ENCODE peak calls at places on chromosome 13, in nine cellular contexts. One of them, this sample, is unnamed.

GRCh38 chr13:51324714-51325440 is 14.6 kb upstream of the SERPINE3 start:
- DNase-seq in stomach: no peak
- DNase-seq in vagina: no peak
- DNase-seq in HepG2: no peak
- DNase-seq in GM12878: no peak
- DNase-seq in breast epithelium: no peak
- DNase-seq in H1: no peak
- DNase-seq in K562: no peak
- DNase-seq in sigmoid colon: no peak
- DNase-seq in this sample: no peak

GRCh38 chr13:103883152-103883551 is 816.9 kb upstream of the SLC10A2 start:
- DNase-seq in stomach: peak
- DNase-seq in vagina: no peak
- DNase-seq in HepG2: peak
- DNase-seq in GM12878: no peak
- DNase-seq in breast epithelium: peak
- DNase-seq in H1: peak
- DNase-seq in K562: no peak
- DNase-seq in sigmoid colon: peak
- DNase-seq in this sample: no peak

GRCh38 chr13:22980936-22981335 is 199.8 kb upstream of the SGCG start:
- DNase-seq in stomach: no peak
- DNase-seq in vagina: no peak
- DNase-seq in HepG2: no peak
- DNase-seq in GM12878: no peak
- DNase-seq in breast epithelium: no peak
- DNase-seq in H1: no peak
- DNase-seq in K562: no peak
- DNase-seq in sigmoid colon: no peak
- DNase-seq in this sample: no peak

GRCh38 chr13:102333320-102334181 is 68.3 kb downstream of the FGF14 start:
- DNase-seq in stomach: no peak
- DNase-seq in vagina: no peak
- DNase-seq in HepG2: no peak
- DNase-seq in GM12878: no peak
- DNase-seq in breast epithelium: no peak
- DNase-seq in H1: no peak
- DNase-seq in K562: no peak
- DNase-seq in sigmoid colon: no peak
- DNase-seq in this sample: no peak

GRCh38 chr13:33363328-33363727 is 77.8 kb upstream of the STARD13 start:
- DNase-seq in stomach: no peak
- DNase-seq in vagina: no peak
- DNase-seq in HepG2: no peak
- DNase-seq in GM12878: peak
- DNase-seq in breast epithelium: no peak
- DNase-seq in H1: no peak
- DNase-seq in K562: no peak
- DNase-seq in sigmoid colon: no peak
- DNase-seq in this sample: no peak

GRCh38 chr13:57874530-57874929 is 243.0 kb downstream of the PCDH17 start:
- DNase-seq in stomach: no peak
- DNase-seq in vagina: no peak
- DNase-seq in HepG2: no peak
- DNase-seq in GM12878: no peak
- DNase-seq in breast epithelium: no peak
- DNase-seq in H1: no peak
- DNase-seq in K562: no peak
- DNase-seq in sigmoid colon: no peak
- DNase-seq in this sample: no peak

GRCh38 chr13:113855012-113855921 is 8.6 kb downstream of the GAS6 start:
- DNase-seq in stomach: peak
- DNase-seq in vagina: peak
- DNase-seq in HepG2: no peak
- DNase-seq in GM12878: no peak
- DNase-seq in breast epithelium: peak
- DNase-seq in H1: no peak
- DNase-seq in K562: no peak
- DNase-seq in sigmoid colon: no peak
- DNase-seq in this sample: no peak

GRCh38 chr13:71240906-71241305 is 626.1 kb downstream of the DACH1 start:
- DNase-seq in stomach: no peak
- DNase-seq in vagina: no peak
- DNase-seq in HepG2: no peak
- DNase-seq in GM12878: no peak
- DNase-seq in breast epithelium: no peak
- DNase-seq in H1: no peak
- DNase-seq in K562: no peak
- DNase-seq in sigmoid colon: no peak
- DNase-seq in this sample: no peak

GRCh38 chr13:23921451-23921888 is 24.2 kb upstream of the C1QTNF9B start:
- DNase-seq in stomach: no peak
- DNase-seq in vagina: no peak
- DNase-seq in HepG2: peak
- DNase-seq in GM12878: no peak
- DNase-seq in breast epithelium: no peak
- DNase-seq in H1: peak
- DNase-seq in K562: peak
- DNase-seq in sigmoid colon: no peak
- DNase-seq in this sample: no peak

GRCh38 chr13:39913928-39914327 is 258.5 kb downstream of the COG6 start:
- DNase-seq in stomach: no peak
- DNase-seq in vagina: no peak
- DNase-seq in HepG2: no peak
- DNase-seq in GM12878: no peak
- DNase-seq in breast epithelium: peak
- DNase-seq in H1: no peak
- DNase-seq in K562: no peak
- DNase-seq in sigmoid colon: peak
- DNase-seq in this sample: no peak

GRCh38 chr13:33524086-33524485 is 238.5 kb upstream of the STARD13 start:
- DNase-seq in stomach: no peak
- DNase-seq in vagina: no peak
- DNase-seq in HepG2: no peak
- DNase-seq in GM12878: no peak
- DNase-seq in breast epithelium: no peak
- DNase-seq in H1: no peak
- DNase-seq in K562: no peak
- DNase-seq in sigmoid colon: no peak
- DNase-seq in this sample: no peak

GRCh38 chr13:33345842-33346241 is 60.3 kb upstream of the STARD13 start:
- DNase-seq in stomach: no peak
- DNase-seq in vagina: no peak
- DNase-seq in HepG2: no peak
- DNase-seq in GM12878: no peak
- DNase-seq in breast epithelium: no peak
- DNase-seq in H1: no peak
- DNase-seq in K562: no peak
- DNase-seq in sigmoid colon: no peak
- DNase-seq in this sample: no peak

GRCh38 chr13:80050252-80050651 is 290.7 kb downstream of the SPRY2 start:
- DNase-seq in stomach: no peak
- DNase-seq in vagina: no peak
- DNase-seq in HepG2: no peak
- DNase-seq in GM12878: no peak
- DNase-seq in breast epithelium: no peak
- DNase-seq in H1: no peak
- DNase-seq in K562: no peak
- DNase-seq in sigmoid colon: no peak
- DNase-seq in this sample: no peak

GRCh38 chr13:95643814-95644598 is 500 bp downstream of the DZIP1 start:
- DNase-seq in stomach: no peak
- DNase-seq in vagina: no peak
- DNase-seq in HepG2: peak
- DNase-seq in GM12878: no peak
- DNase-seq in breast epithelium: no peak
- DNase-seq in H1: no peak
- DNase-seq in K562: no peak
- DNase-seq in sigmoid colon: no peak
- DNase-seq in this sample: peak

GRCh38 chr13:97856001-97856675 is 97.3 kb upstream of the IPO5 start:
- DNase-seq in stomach: no peak
- DNase-seq in vagina: no peak
- DNase-seq in HepG2: no peak
- DNase-seq in GM12878: no peak
- DNase-seq in breast epithelium: no peak
- DNase-seq in H1: no peak
- DNase-seq in K562: no peak
- DNase-seq in sigmoid colon: peak
- DNase-seq in this sample: no peak

GRCh38 chr13:112740502-112741131 is 50.8 kb downstream of the ATP11A start:
- DNase-seq in stomach: peak
- DNase-seq in vagina: no peak
- DNase-seq in HepG2: no peak
- DNase-seq in GM12878: no peak
- DNase-seq in breast epithelium: peak
- DNase-seq in H1: no peak
- DNase-seq in K562: peak
- DNase-seq in sigmoid colon: peak
- DNase-seq in this sample: no peak

GRCh38 chr13:75326173-75327131 is 155.5 kb downstream of the TBC1D4 start:
- DNase-seq in stomach: no peak
- DNase-seq in vagina: no peak
- DNase-seq in HepG2: no peak
- DNase-seq in GM12878: no peak
- DNase-seq in breast epithelium: no peak
- DNase-seq in H1: no peak
- DNase-seq in K562: peak
- DNase-seq in sigmoid colon: no peak
- DNase-seq in this sample: peak
- TF ChIP-seq POLR2A in stomach: no peak
- TF ChIP-seq POLR2A in vagina: no peak
- TF ChIP-seq POLR2A in HepG2: no peak
- TF ChIP-seq POLR2A in GM12878: no peak
- TF ChIP-seq POLR2A in breast epithelium: no peak
- TF ChIP-seq POLR2A in H1: no peak
- TF ChIP-seq POLR2A in K562: no peak
- TF ChIP-seq POLR2A in sigmoid colon: no peak
- TF ChIP-seq POLR2A in this sample: no peak

DNA sequence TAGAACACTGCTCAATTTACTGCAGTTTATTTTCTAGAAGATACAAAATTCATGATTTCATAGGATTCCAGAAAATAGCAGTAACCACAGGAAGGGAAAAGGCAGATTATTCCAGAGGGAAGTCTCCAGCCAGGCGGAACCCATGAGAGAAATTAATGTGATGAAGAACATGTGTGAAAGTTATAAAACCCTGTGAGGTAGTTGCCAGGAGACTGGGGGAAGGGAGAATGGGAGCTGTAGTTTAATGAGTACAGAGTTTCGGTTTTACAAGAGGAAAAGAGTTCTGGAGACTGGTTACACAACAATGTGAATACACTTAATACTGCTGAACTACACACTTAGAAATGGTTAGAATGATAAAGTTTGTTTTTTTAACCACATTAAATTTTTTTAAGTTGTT is 14.2 kb upstream of the PDX1 start:
- DNase-seq in stomach: no peak
- DNase-seq in vagina: no peak
- DNase-seq in HepG2: no peak
- DNase-seq in GM12878: no peak
- DNase-seq in breast epithelium: no peak
- DNase-seq in H1: no peak
- DNase-seq in K562: no peak
- DNase-seq in sigmoid colon: no peak
- DNase-seq in this sample: no peak
- TF ChIP-seq POLR2AphosphoS5 in stomach: no peak
- TF ChIP-seq POLR2AphosphoS5 in vagina: no peak
- TF ChIP-seq POLR2AphosphoS5 in HepG2: no peak
- TF ChIP-seq POLR2AphosphoS5 in GM12878: no peak
- TF ChIP-seq POLR2AphosphoS5 in breast epithelium: no peak
- TF ChIP-seq POLR2AphosphoS5 in H1: no peak
- TF ChIP-seq POLR2AphosphoS5 in K562: no peak
- TF ChIP-seq POLR2AphosphoS5 in sigmoid colon: no peak
- TF ChIP-seq POLR2AphosphoS5 in this sample: no peak

DNA sequence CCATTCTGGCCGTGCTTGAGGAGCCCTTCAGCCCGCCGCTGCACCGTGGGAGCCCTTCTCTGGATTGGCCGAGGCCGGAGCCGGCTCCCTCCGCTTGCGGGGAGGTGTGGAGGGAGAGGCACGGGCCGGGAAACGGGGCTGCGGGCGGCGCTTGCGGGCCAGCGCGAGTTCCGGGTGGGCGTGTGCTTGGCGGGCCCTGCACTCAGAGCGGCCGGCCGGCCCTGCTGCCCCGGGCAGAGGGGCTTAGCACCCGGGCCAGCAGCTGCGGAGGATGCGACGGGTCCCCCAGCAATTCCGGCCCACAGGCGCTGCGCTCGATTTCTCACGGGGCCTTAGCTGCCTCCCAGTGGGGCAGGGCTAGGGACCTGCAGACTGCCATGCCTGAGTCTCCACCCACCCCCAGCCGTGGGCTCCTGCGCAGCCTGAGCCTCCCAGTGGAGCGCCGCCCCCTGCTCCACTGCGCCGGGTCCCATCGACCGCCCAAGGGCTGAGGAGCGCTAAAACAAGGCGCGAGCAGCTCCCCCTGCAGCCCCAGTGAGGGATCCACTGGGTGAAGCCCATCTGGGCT is 76.5 kb downstream of the PCDH20 start:
- DNase-seq in stomach: no peak
- DNase-seq in vagina: no peak
- DNase-seq in HepG2: no peak
- DNase-seq in GM12878: no peak
- DNase-seq in breast epithelium: no peak
- DNase-seq in H1: no peak
- DNase-seq in K562: no peak
- DNase-seq in sigmoid colon: no peak
- DNase-seq in this sample: no peak
- TF ChIP-seq POLR2A in stomach: no peak
- TF ChIP-seq POLR2A in vagina: no peak
- TF ChIP-seq POLR2A in HepG2: no peak
- TF ChIP-seq POLR2A in GM12878: no peak
- TF ChIP-seq POLR2A in breast epithelium: no peak
- TF ChIP-seq POLR2A in H1: no peak
- TF ChIP-seq POLR2A in K562: no peak
- TF ChIP-seq POLR2A in sigmoid colon: no peak
- TF ChIP-seq POLR2A in this sample: no peak

DNA sequence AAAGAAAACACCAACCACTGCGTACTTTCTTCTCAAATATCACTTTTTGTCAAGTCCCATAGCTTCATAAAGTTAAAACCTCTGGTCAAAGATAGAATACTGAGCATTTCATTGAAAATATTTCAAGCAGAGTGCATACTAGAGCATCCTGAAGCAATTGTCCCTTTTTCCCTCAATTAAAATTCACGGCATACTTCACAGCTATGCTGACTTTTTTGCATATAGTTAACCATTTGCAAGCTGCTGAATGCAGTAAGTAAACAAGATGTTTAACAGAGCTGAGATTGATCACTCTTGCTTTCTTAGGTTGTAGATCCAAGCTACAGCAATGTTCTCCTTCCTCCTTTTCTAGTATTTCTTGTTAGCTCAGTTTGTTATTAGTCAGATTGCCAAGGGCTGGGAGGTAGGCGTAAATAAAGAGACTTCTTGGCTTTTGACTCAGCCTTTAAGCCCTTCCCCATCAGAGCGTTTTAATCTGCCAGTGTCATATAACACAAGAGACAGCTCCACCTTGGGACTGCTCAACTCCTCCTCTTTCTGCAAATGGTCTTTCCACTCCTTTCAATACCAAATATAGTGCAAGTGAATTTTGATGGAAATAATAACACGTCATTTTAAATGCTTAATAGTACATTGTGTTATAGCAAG is at the start of gene SLITRK6:
- DNase-seq in stomach: no peak
- DNase-seq in vagina: no peak
- DNase-seq in HepG2: no peak
- DNase-seq in GM12878: no peak
- DNase-seq in breast epithelium: no peak
- DNase-seq in H1: peak
- DNase-seq in K562: no peak
- DNase-seq in sigmoid colon: no peak
- DNase-seq in this sample: no peak
- TF ChIP-seq POLR2AphosphoS5 in stomach: no peak
- TF ChIP-seq POLR2AphosphoS5 in vagina: no peak
- TF ChIP-seq POLR2AphosphoS5 in HepG2: no peak
- TF ChIP-seq POLR2AphosphoS5 in GM12878: no peak
- TF ChIP-seq POLR2AphosphoS5 in breast epithelium: no peak
- TF ChIP-seq POLR2AphosphoS5 in H1: no peak
- TF ChIP-seq POLR2AphosphoS5 in K562: no peak
- TF ChIP-seq POLR2AphosphoS5 in sigmoid colon: no peak
- TF ChIP-seq POLR2AphosphoS5 in this sample: no peak